ENCODE peak calls at places on chromosome 4, in six cellular contexts. One of them, this sample, is unnamed.

GRCh38 chr4:110164856-110165255 is 33.6 kb downstream of the ELOVL6 start:
- DNase-seq in spleen: no peak
- DNase-seq in sigmoid colon: no peak
- DNase-seq in prostate gland: no peak
- DNase-seq in A549: no peak
- DNase-seq in IMR-90: no peak
- DNase-seq in this sample: no peak

GRCh38 chr4:114626202-114626601 is 27.6 kb downstream of the UGT8 start:
- DNase-seq in A549: no peak
- DNase-seq in sigmoid colon: no peak
- DNase-seq in IMR-90: no peak
- DNase-seq in prostate gland: no peak
- DNase-seq in spleen: no peak
- DNase-seq in this sample: no peak

GRCh38 chr4:173272314-173272713 is 61.8 kb downstream of the HMGB2 start:
- DNase-seq in IMR-90: no peak
- DNase-seq in prostate gland: no peak
- DNase-seq in spleen: no peak
- DNase-seq in sigmoid colon: no peak
- DNase-seq in A549: no peak
- DNase-seq in this sample: no peak

GRCh38 chr4:2048831-2049230 is 10.3 kb upstream of the NAT8L start:
- DNase-seq in sigmoid colon: no peak
- DNase-seq in spleen: no peak
- DNase-seq in prostate gland: no peak
- DNase-seq in IMR-90: no peak
- DNase-seq in A549: no peak
- DNase-seq in this sample: peak

GRCh38 chr4:118077767-118078105 is 43.5 kb downstream of the NDST3 start:
- DNase-seq in A549: no peak
- DNase-seq in spleen: no peak
- DNase-seq in prostate gland: no peak
- DNase-seq in sigmoid colon: no peak
- DNase-seq in IMR-90: no peak
- DNase-seq in this sample: no peak

GRCh38 chr4:74873545-74874295 is 59.2 kb upstream of the PARM1 start:
- DNase-seq in IMR-90: no peak
- DNase-seq in prostate gland: no peak
- DNase-seq in spleen: no peak
- DNase-seq in A549: no peak
- DNase-seq in sigmoid colon: no peak
- DNase-seq in this sample: peak

GRCh38 chr4:7892212-7893019 is 47.2 kb downstream of the AFAP1 start:
- DNase-seq in prostate gland: no peak
- DNase-seq in A549: no peak
- DNase-seq in sigmoid colon: no peak
- DNase-seq in IMR-90: peak
- DNase-seq in spleen: no peak
- DNase-seq in this sample: no peak

GRCh38 chr4:36325499-36325898 is 44.1 kb downstream of the DTHD1 start:
- DNase-seq in prostate gland: no peak
- DNase-seq in IMR-90: no peak
- DNase-seq in A549: no peak
- DNase-seq in sigmoid colon: no peak
- DNase-seq in spleen: no peak
- DNase-seq in this sample: no peak

GRCh38 chr4:182141046-182141445 is 102.2 kb upstream of the TENM3 start:
- DNase-seq in A549: no peak
- DNase-seq in spleen: no peak
- DNase-seq in IMR-90: no peak
- DNase-seq in prostate gland: no peak
- DNase-seq in sigmoid colon: no peak
- DNase-seq in this sample: no peak

GRCh38 chr4:47862297-47862696 is 24.4 kb upstream of the CORIN start:
- DNase-seq in IMR-90: peak
- DNase-seq in prostate gland: no peak
- DNase-seq in sigmoid colon: no peak
- DNase-seq in spleen: no peak
- DNase-seq in A549: no peak
- DNase-seq in this sample: no peak

GRCh38 chr4:56410247-56410646 is 23.0 kb upstream of the AASDH start:
- DNase-seq in spleen: no peak
- DNase-seq in IMR-90: peak
- DNase-seq in sigmoid colon: no peak
- DNase-seq in prostate gland: peak
- DNase-seq in A549: peak
- DNase-seq in this sample: peak

GRCh38 chr4:80454040-80454439 is 118.5 kb downstream of the CFAP299 start:
- DNase-seq in sigmoid colon: no peak
- DNase-seq in prostate gland: no peak
- DNase-seq in spleen: no peak
- DNase-seq in A549: no peak
- DNase-seq in IMR-90: peak
- DNase-seq in this sample: no peak

GRCh38 chr4:39166177-39166576 is 16.2 kb upstream of the WDR19 start:
- DNase-seq in spleen: no peak
- DNase-seq in IMR-90: no peak
- DNase-seq in A549: no peak
- DNase-seq in prostate gland: no peak
- DNase-seq in sigmoid colon: no peak
- DNase-seq in this sample: no peak

GRCh38 chr4:157509286-157509685 is 288.8 kb downstream of the GRIA2 start:
- DNase-seq in sigmoid colon: no peak
- DNase-seq in A549: no peak
- DNase-seq in prostate gland: no peak
- DNase-seq in IMR-90: no peak
- DNase-seq in spleen: no peak
- DNase-seq in this sample: no peak

GRCh38 chr4:122749704-122750454 is 17.4 kb downstream of the BBS12 start:
- DNase-seq in A549: no peak
- DNase-seq in sigmoid colon: no peak
- DNase-seq in IMR-90: no peak
- DNase-seq in prostate gland: no peak
- DNase-seq in spleen: no peak
- DNase-seq in this sample: no peak
- TF ChIP-seq POLR2A in A549: no peak
- TF ChIP-seq POLR2A in sigmoid colon: no peak
- TF ChIP-seq POLR2A in IMR-90: no peak
- TF ChIP-seq POLR2A in prostate gland: no peak
- TF ChIP-seq POLR2A in spleen: no peak
- TF ChIP-seq POLR2A in this sample: no peak

GRCh38 chr4:89301902-89302301 is 5.7 kb downstream of the GPRIN3 start:
- DNase-seq in prostate gland: no peak
- DNase-seq in IMR-90: no peak
- DNase-seq in spleen: no peak
- DNase-seq in A549: no peak
- DNase-seq in sigmoid colon: no peak
- DNase-seq in this sample: no peak

GRCh38 chr4:89303989-89304388 is 3.6 kb downstream of the GPRIN3 start:
- DNase-seq in IMR-90: no peak
- DNase-seq in spleen: no peak
- DNase-seq in prostate gland: no peak
- DNase-seq in A549: no peak
- DNase-seq in sigmoid colon: no peak
- DNase-seq in this sample: no peak

GRCh38 chr4:89301003-89301402 is 6.6 kb downstream of the GPRIN3 start:
- DNase-seq in spleen: no peak
- DNase-seq in sigmoid colon: no peak
- DNase-seq in IMR-90: no peak
- DNase-seq in A549: no peak
- DNase-seq in prostate gland: no peak
- DNase-seq in this sample: no peak

GRCh38 chr4:89305028-89305427 is 2.6 kb downstream of the GPRIN3 start:
- DNase-seq in sigmoid colon: no peak
- DNase-seq in IMR-90: no peak
- DNase-seq in A549: no peak
- DNase-seq in prostate gland: no peak
- DNase-seq in spleen: no peak
- DNase-seq in this sample: no peak

DNA sequence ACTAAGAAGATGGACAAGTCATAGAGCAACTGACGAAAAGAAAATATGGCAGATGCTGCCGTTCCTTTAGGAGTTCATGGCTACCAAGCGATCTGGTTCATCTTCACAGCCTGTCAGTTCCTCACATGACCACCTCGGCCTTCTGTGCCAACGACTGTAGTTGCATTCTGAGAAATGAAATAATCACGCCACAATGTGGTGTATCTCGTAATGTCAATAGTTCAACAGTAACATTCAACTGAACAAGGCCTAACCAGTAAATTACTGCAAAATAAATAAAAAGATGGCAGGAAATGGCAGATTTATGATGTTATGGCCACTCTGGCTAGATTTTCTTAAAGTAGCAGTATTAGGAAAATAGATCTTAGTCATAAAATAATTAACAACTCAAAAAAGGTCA is 4.4 kb downstream of the GPRIN3 start:
- DNase-seq in prostate gland: no peak
- DNase-seq in sigmoid colon: no peak
- DNase-seq in spleen: peak
- DNase-seq in IMR-90: no peak
- DNase-seq in A549: no peak
- DNase-seq in this sample: no peak
- TF ChIP-seq CTCF in prostate gland: no peak
- TF ChIP-seq CTCF in sigmoid colon: no peak
- TF ChIP-seq CTCF in spleen: no peak
- TF ChIP-seq CTCF in IMR-90: no peak
- TF ChIP-seq CTCF in A549: no peak
- TF ChIP-seq CTCF in this sample: no peak

DNA sequence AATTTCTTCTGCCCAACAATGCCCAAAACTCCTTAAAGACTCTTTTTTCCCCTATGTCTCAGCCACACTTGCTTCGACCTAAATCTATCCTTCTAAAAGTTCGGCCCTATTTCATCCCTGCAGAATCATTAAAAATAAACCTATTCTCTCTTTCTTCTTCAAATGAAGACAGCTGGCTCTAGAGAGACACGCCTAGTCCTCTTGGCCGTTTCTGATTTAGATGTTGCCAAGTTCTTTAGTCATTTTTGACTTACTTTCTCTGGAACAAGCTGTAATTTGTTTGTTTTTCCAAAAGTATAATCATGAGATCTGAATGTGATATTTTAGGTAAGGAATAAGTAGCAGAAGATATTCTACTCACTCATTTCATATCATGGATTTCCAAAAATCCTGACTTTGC is 211.6 kb downstream of the CENPC start:
- DNase-seq in IMR-90: no peak
- DNase-seq in spleen: no peak
- DNase-seq in sigmoid colon: no peak
- DNase-seq in prostate gland: no peak
- DNase-seq in A549: no peak
- DNase-seq in this sample: no peak
- TF ChIP-seq POLR2A in IMR-90: no peak
- TF ChIP-seq POLR2A in spleen: no peak
- TF ChIP-seq POLR2A in sigmoid colon: no peak
- TF ChIP-seq POLR2A in prostate gland: no peak
- TF ChIP-seq POLR2A in A549: no peak
- TF ChIP-seq POLR2A in this sample: no peak

DNA sequence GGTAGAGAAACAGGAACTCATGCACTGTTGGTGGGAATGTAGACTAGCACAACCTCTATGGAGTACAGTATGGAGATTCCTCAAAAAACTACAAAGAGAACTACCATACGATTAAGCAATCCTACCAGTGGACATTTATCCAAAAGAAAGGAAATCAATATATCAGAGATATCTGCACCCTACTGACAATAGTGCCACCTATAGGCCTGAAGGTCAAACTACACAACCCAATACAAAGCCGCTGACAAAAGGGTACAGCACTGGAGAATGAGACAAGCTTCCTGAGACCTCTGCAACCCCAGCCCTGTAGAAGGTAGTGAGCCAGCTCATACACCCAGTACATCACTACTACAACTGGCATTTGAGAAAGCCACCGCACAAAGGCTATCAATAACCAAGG is 67.1 kb downstream of the CBR4 start:
- DNase-seq in IMR-90: no peak
- DNase-seq in spleen: no peak
- DNase-seq in sigmoid colon: no peak
- DNase-seq in A549: no peak
- DNase-seq in prostate gland: no peak
- DNase-seq in this sample: no peak
- TF ChIP-seq CTCF in IMR-90: peak
- TF ChIP-seq CTCF in spleen: no peak
- TF ChIP-seq CTCF in sigmoid colon: no peak
- TF ChIP-seq CTCF in A549: peak
- TF ChIP-seq CTCF in prostate gland: peak
- TF ChIP-seq CTCF in this sample: no peak

GRCh38 chr4:87985097-87985886 is 9.8 kb downstream of the SPP1 start:
- DNase-seq in A549: peak
- DNase-seq in IMR-90: peak
- DNase-seq in spleen: peak
- DNase-seq in sigmoid colon: no peak
- DNase-seq in prostate gland: no peak
- DNase-seq in this sample: peak
- TF ChIP-seq POLR2A in A549: no peak
- TF ChIP-seq POLR2A in IMR-90: no peak
- TF ChIP-seq POLR2A in spleen: no peak
- TF ChIP-seq POLR2A in sigmoid colon: no peak
- TF ChIP-seq POLR2A in prostate gland: no peak
- TF ChIP-seq POLR2A in this sample: no peak

GRCh38 chr4:71772592-71772991 is 11.3 kb downstream of the GC start:
- DNase-seq in IMR-90: no peak
- DNase-seq in sigmoid colon: no peak
- DNase-seq in prostate gland: no peak
- DNase-seq in spleen: no peak
- DNase-seq in A549: no peak
- DNase-seq in this sample: no peak

GRCh38 chr4:71774136-71774535 is 9.7 kb downstream of the GC start:
- DNase-seq in IMR-90: no peak
- DNase-seq in prostate gland: no peak
- DNase-seq in A549: no peak
- DNase-seq in spleen: no peak
- DNase-seq in sigmoid colon: no peak
- DNase-seq in this sample: no peak

GRCh38 chr4:71771613-71772012 is 12.3 kb downstream of the GC start:
- DNase-seq in sigmoid colon: no peak
- DNase-seq in A549: no peak
- DNase-seq in IMR-90: no peak
- DNase-seq in spleen: no peak
- DNase-seq in prostate gland: no peak
- DNase-seq in this sample: no peak

GRCh38 chr4:71775449-71775848 is 8.4 kb downstream of the GC start:
- DNase-seq in spleen: no peak
- DNase-seq in sigmoid colon: no peak
- DNase-seq in A549: no peak
- DNase-seq in IMR-90: no peak
- DNase-seq in prostate gland: no peak
- DNase-seq in this sample: no peak

DNA sequence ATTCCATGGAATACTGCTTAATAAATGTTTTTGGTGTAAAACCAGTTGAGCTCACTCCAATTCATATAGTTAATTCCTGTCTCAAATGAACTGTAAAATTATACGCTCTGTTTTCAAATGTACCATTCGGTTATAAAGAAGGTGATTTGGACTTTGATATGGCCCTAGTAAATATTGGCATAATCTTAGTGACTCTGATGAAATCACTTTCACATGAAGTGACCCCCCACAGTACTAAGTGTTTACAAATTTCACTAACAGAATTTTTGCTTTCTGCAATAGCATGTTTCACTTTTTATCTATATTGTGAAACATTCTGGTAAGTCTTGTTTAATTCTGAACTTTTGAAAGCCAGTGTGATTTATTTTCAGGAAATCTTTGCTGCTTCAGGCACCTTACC is 10.9 kb downstream of the GC start:
- DNase-seq in prostate gland: no peak
- DNase-seq in IMR-90: no peak
- DNase-seq in sigmoid colon: no peak
- DNase-seq in A549: no peak
- DNase-seq in spleen: no peak
- DNase-seq in this sample: no peak
- TF ChIP-seq CTCF in prostate gland: no peak
- TF ChIP-seq CTCF in IMR-90: no peak
- TF ChIP-seq CTCF in sigmoid colon: no peak
- TF ChIP-seq CTCF in A549: no peak
- TF ChIP-seq CTCF in spleen: no peak
- TF ChIP-seq CTCF in this sample: no peak